ENCODE peak calls at places on chromosomes 1 and 21, in nine cellular contexts. O is suprapubic skin; F is mesendoderm; J is HAP-1; L is pancreas; C is CD8-positive, alpha-beta T cell; X is bronchial epithelial cell; Z is tibial nerve; I is fibroblast of lung. P is an unnamed sample. For H3K36me3, the result is how much of the 10 kb centered on the place peaks cover.

GRCh38 chr1:97904528-97904927 is 16.3 kb downstream of the DPYD start:
- DNase-seq in X (peak), I (peak), J (peak), O (no peak), Z (no peak), F (peak), L (no peak), C (no peak), P (no peak)

GRCh38 chr1:38015978-38016640 is 3.6 kb downstream of the UTP11 start:
- DNase-seq in Z (no peak), X (no peak), C (no peak), L (no peak), O (no peak), J (no peak), F (no peak), I (no peak), P (no peak)

GRCh38 chr1:189315035-189315927 is 1162.4 kb downstream of the BRINP3 start:
- DNase-seq in O (no peak), L (no peak), X (no peak), J (peak), C (no peak), F (no peak), I (no peak), Z (no peak), P (no peak)

GRCh38 chr1:63960326-63960725 is 186.5 kb downstream of the ROR1 start:
- DNase-seq in C (no peak), O (no peak), L (no peak), Z (no peak), F (no peak), J (no peak), I (no peak), X (no peak), P (no peak)

GRCh38 chr1:32055426-32055825 is 17.3 kb upstream of the TMEM39B start:
- DNase-seq in L (no peak), Z (no peak), I (no peak), C (no peak), F (no peak), J (no peak), X (no peak), O (no peak), P (no peak)

GRCh38 chr1:225880636-225881035 is 1.5 kb downstream of the TMEM63A start:
- DNase-seq in O (no peak), J (no peak), I (no peak), X (no peak), L (no peak), C (no peak), F (no peak), Z (no peak), P (no peak)

GRCh38 chr1:86852289-86852688 is 61.6 kb downstream of the SELENOF start:
- DNase-seq in J (no peak), C (no peak), I (no peak), Z (no peak), L (no peak), O (no peak), F (no peak), X (no peak), P (no peak)

GRCh38 chr21:31180256-31181088 is 142.2 kb upstream of the KRTAP19-8 start:
- DNase-seq in I (peak), J (peak), F (peak), O (no peak), C (peak), X (peak), L (no peak), Z (peak), P (peak)

GRCh38 chr1:215566556-215567490 is at the start of gene KCTD3:
- DNase-seq in Z (peak), F (peak), O (peak), J (peak), L (peak), X (peak), C (peak), I (peak), P (no peak)

GRCh38 chr21:42921912-42922311 is 3.5 kb downstream of the ERVH48-1 start:
- DNase-seq in X (no peak), F (no peak), L (no peak), Z (no peak), J (no peak), O (no peak), I (no peak), C (no peak), P (no peak)

GRCh38 chr1:17118268-17118667 is 983 bp downstream of the PADI2 start:
- DNase-seq in F (no peak), L (no peak), X (no peak), Z (no peak), J (no peak), O (no peak), C (no peak), I (no peak), P (peak)

GRCh38 chr1:54054438-54054749 is 986 bp downstream of the TCEANC2 start:
- DNase-seq in I (no peak), J (no peak), X (no peak), L (no peak), Z (no peak), O (no peak), F (peak), C (no peak), P (peak)

GRCh38 chr1:226809785-226810571 is 60.4 kb upstream of the PSEN2 start:
- DNase-seq in F (no peak), O (no peak), L (no peak), X (no peak), I (peak), J (no peak), C (no peak), Z (no peak), P (no peak)

GRCh38 chr1:99457381-99458165 is 188.3 kb upstream of the PALMD start:
- DNase-seq in J (no peak), L (no peak), F (peak), X (peak), I (peak), Z (no peak), O (no peak), C (no peak), P (no peak)

GRCh38 chr1:231418741-231419107 is 3.4 kb downstream of the EGLN1 start:
- DNase-seq in F (no peak), I (no peak), X (peak), J (no peak), C (no peak), Z (no peak), L (no peak), O (no peak), P (no peak)

GRCh38 chr1:64309468-64309867 is 106.0 kb downstream of the UBE2U start:
- DNase-seq in J (no peak), O (no peak), F (no peak), X (no peak), L (no peak), I (peak), C (no peak), Z (no peak), P (no peak)

GRCh38 chr1:44811234-44811633 is 2.9 kb downstream of the BTBD19 start:
- DNase-seq in C (no peak), Z (no peak), L (no peak), O (peak), J (no peak), I (no peak), F (no peak), X (no peak), P (no peak)

GRCh38 chr1:178919581-178919980 is 48.7 kb upstream of the ANGPTL1 start:
- DNase-seq in Z (no peak), L (no peak), F (no peak), O (no peak), J (no peak), I (no peak), X (no peak), C (no peak), P (no peak)

GRCh38 chr21:45699966-45700365 is 56.4 kb downstream of the PCBP3 start:
- DNase-seq in J (no peak), I (no peak), O (no peak), Z (no peak), X (no peak), C (no peak), L (no peak), F (no peak), P (no peak)

GRCh38 chr1:176374967-176375569 is 87.9 kb upstream of the PAPPA2 start:
- DNase-seq in Z (peak), L (peak), I (peak), J (peak), F (peak), X (peak), O (peak), C (peak), P (peak)

GRCh38 chr1:41387667-41388091 is 26.4 kb downstream of the FOXO6 start:
- DNase-seq in I (peak), X (peak), O (peak), C (no peak), F (peak), J (peak), L (peak), Z (peak), P (peak)

GRCh38 chr21:45618846-45619485 is 24.6 kb upstream of the PCBP3 start:
- DNase-seq in X (no peak), Z (no peak), L (no peak), I (peak), J (no peak), O (peak), F (no peak), C (peak), P (no peak)

GRCh38 chr1:63134501-63135173 is 187.7 kb upstream of the FOXD3 start:
- DNase-seq in Z (no peak), J (no peak), C (no peak), F (no peak), L (no peak), X (no peak), O (no peak), I (no peak), P (no peak)

GRCh38 chr1:100631015-100631521 is 88.5 kb upstream of the VCAM1 start:
- DNase-seq in L (no peak), I (peak), X (peak), C (no peak), F (no peak), Z (no peak), J (no peak), O (no peak), P (no peak)

GRCh38 chr1:45314266-45314665 is 12.4 kb upstream of the HPDL start:
- DNase-seq in F (no peak), O (no peak), J (no peak), Z (no peak), I (no peak), L (no peak), C (no peak), X (no peak), P (no peak)

DNA sequence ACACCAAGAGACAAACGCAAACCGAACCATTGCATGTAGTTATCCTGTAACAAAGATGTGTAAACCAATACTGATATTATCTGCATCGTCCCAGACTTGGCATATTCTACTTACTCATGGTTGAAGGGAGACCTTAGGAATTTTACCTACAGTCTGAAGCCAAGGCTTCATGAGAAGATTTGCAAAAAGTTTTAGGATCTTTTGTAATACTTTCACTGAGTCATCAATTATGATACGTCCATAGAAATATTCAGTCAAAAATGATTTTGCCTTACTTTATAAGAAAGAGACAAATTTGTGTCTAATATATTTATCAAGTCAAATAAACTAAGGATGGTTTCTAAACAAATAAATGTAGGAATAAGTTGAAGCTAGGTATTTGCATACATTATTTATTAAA is 1176.1 kb upstream of the ADGRL2 start:
- DNase-seq in J (no peak), O (no peak), F (no peak), Z (no peak), L (no peak), C (no peak), I (no peak), X (no peak), P (no peak)
- H3K36me3 ChIP-seq in J (under half), O (under half), F (under half), Z (under half), L (under half), C (under half), I (under half), X (under half), P (under half)

GRCh38 chr21:27406297-27407009 is 439.6 kb upstream of the ADAMTS5 start:
- DNase-seq in Z (no peak), C (no peak), L (no peak), O (no peak), F (peak), I (peak), X (no peak), J (no peak), P (no peak)
- H3K4me3 ChIP-seq in Z (no peak), C (no peak), L (no peak), O (no peak), F (no peak), I (no peak), X (no peak), J (no peak), P (no peak)

GRCh38 chr1:3630914-3631313 is 6.1 kb downstream of the TPRG1L start:
- DNase-seq in I (no peak), X (no peak), L (no peak), O (no peak), Z (no peak), C (no peak), F (no peak), J (no peak), P (no peak)
- H3K36me3 ChIP-seq in I (under half), X (under half), L (under half), O (half or more), Z (under half), C (under half), F (under half), J (under half), P (under half)

DNA sequence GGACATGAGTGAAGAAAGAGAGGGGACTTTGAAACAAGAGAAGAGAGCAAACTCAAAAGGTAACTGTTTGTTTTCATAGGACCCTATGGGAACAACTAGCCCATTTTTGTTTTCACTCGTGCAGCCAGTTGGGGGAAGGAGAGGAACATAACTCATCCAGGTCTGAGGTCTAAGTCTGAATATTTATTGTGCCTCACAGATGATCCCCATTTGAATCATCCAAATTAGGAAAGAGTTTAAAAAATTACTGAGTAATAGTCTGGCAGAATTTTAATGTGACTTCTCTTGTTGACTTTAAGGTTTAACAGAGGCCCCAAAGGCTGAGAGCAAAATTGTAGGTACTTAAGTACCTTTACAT is 10.4 kb upstream of the TSPAN2 start:
- DNase-seq in Z (no peak), O (no peak), F (no peak), X (peak), I (peak), J (no peak), C (no peak), L (no peak), P (no peak)
- H3K4me3 ChIP-seq in Z (no peak), O (peak), F (no peak), X (no peak), I (peak), J (no peak), C (peak), L (no peak), P (no peak)

GRCh38 chr1:42925132-42925769 is 33.4 kb downstream of the SLC2A1 start:
- DNase-seq in C (no peak), J (no peak), L (no peak), F (no peak), X (peak), O (peak), Z (no peak), I (no peak), P (peak)
- H3K36me3 ChIP-seq in C (under half), J (under half), L (under half), F (under half), X (under half), O (under half), Z (under half), I (under half), P (under half)

GRCh38 chr1:235511470-235512240 is 7.4 kb upstream of the B3GALNT2 start:
- DNase-seq in L (no peak), X (peak), Z (no peak), C (no peak), F (peak), I (peak), O (no peak), J (no peak), P (no peak)

GRCh38 chr1:235513495-235514366 is 9.5 kb upstream of the B3GALNT2 start:
- DNase-seq in C (peak), I (peak), F (peak), J (peak), Z (peak), L (no peak), O (no peak), X (peak), P (peak)

GRCh38 chr1:235515844-235516512 is 11.7 kb upstream of the B3GALNT2 start:
- DNase-seq in J (no peak), C (no peak), O (no peak), L (no peak), I (no peak), F (no peak), Z (no peak), X (no peak), P (no peak)

GRCh38 chr1:235516862-235517446 is 12.7 kb upstream of the B3GALNT2 start:
- DNase-seq in J (no peak), O (no peak), L (no peak), I (no peak), C (no peak), Z (no peak), F (peak), X (no peak), P (peak)
- H3K4me3 ChIP-seq in J (no peak), O (no peak), L (no peak), I (no peak), C (no peak), Z (no peak), F (no peak), X (no peak), P (no peak)

GRCh38 chr1:160123726-160124125 is 8.2 kb downstream of the ATP1A2 start:
- DNase-seq in C (no peak), L (no peak), I (no peak), J (no peak), F (no peak), Z (no peak), O (no peak), X (no peak), P (no peak)

GRCh38 chr1:160122978-160123495 is 7.5 kb downstream of the ATP1A2 start:
- DNase-seq in Z (no peak), F (no peak), X (no peak), L (no peak), J (no peak), O (no peak), I (no peak), C (no peak), P (no peak)

GRCh38 chr1:160121388-160121787 is 5.8 kb downstream of the ATP1A2 start:
- DNase-seq in O (no peak), F (no peak), I (no peak), X (no peak), L (no peak), C (no peak), J (no peak), Z (no peak), P (no peak)

GRCh38 chr1:160118928-160119327 is 3.4 kb downstream of the ATP1A2 start:
- DNase-seq in F (no peak), O (no peak), X (no peak), Z (no peak), I (no peak), C (no peak), J (no peak), L (no peak), P (no peak)

GRCh38 chr1:160120797-160121196 is 5.2 kb downstream of the ATP1A2 start:
- DNase-seq in J (no peak), X (no peak), L (no peak), I (no peak), Z (no peak), O (no peak), C (no peak), F (no peak), P (no peak)
- H3K36me3 ChIP-seq in J (under half), X (under half), L (under half), I (under half), Z (under half), O (under half), C (under half), F (under half), P (under half)